ENCODE peak calls at places on chromosome 1, in six cellular contexts. L, G, E, J, Z and Q are unnamed samples.

GRCh38 chr1:159803946-159804695 is 2.0 kb downstream of the FCRL6 start:
- DNase-seq in Z (no peak), G (no peak), J (no peak), E (no peak), L (no peak), Q (no peak)

GRCh38 chr1:13732971-13733667 is 33.1 kb downstream of the PRDM2 start:
- DNase-seq in G (no peak), J (no peak), E (no peak), Z (no peak), L (no peak), Q (no peak)

GRCh38 chr1:107865627-107866026 is 99.4 kb downstream of the VAV3 start:
- DNase-seq in G (no peak), E (no peak), Z (no peak), L (no peak), J (no peak), Q (no peak)

GRCh38 chr1:246750752-246751151 is 26.5 kb downstream of the SCCPDH start:
- DNase-seq in J (no peak), Z (no peak), E (no peak), G (no peak), L (no peak), Q (no peak)

GRCh38 chr1:244427647-244428046 is 24.1 kb downstream of the ADSS2 start:
- DNase-seq in L (no peak), Z (no peak), E (no peak), J (no peak), G (no peak), Q (no peak)

GRCh38 chr1:63323866-63324778 is 1.8 kb downstream of the FOXD3 start:
- DNase-seq in J (peak), L (peak), Z (no peak), E (no peak), G (no peak), Q (no peak)

GRCh38 chr1:242240061-242240460 is 241.2 kb upstream of the MAP1LC3C start:
- DNase-seq in G (no peak), J (no peak), L (no peak), Z (no peak), E (no peak), Q (no peak)

GRCh38 chr1:172704003-172704402 is 45.1 kb downstream of the FASLG start:
- DNase-seq in G (no peak), L (no peak), Z (no peak), J (no peak), E (no peak), Q (no peak)

GRCh38 chr1:22263359-22263758 is 120.5 kb upstream of the WNT4 start:
- DNase-seq in G (no peak), E (no peak), Z (no peak), J (no peak), L (no peak), Q (no peak)

GRCh38 chr1:35278886-35279554 is 10.5 kb downstream of the ZMYM4 start:
- DNase-seq in E (no peak), J (no peak), L (no peak), G (no peak), Z (no peak), Q (no peak)

GRCh38 chr1:113429461-113430153 is 39.3 kb downstream of the MAGI3 start:
- DNase-seq in L (no peak), Z (no peak), E (no peak), G (no peak), J (no peak), Q (no peak)

GRCh38 chr1:14064649-14065442 is 364.9 kb downstream of the PRDM2 start:
- DNase-seq in J (no peak), L (no peak), G (no peak), E (no peak), Z (no peak), Q (no peak)

GRCh38 chr1:21304488-21304887 is 14.2 kb upstream of the ECE1 start:
- DNase-seq in E (no peak), Z (no peak), J (no peak), L (no peak), G (no peak), Q (no peak)

GRCh38 chr1:8061210-8061609 is 35.1 kb upstream of the ERRFI1 start:
- DNase-seq in Z (no peak), L (no peak), J (no peak), E (peak), G (peak), Q (no peak)

GRCh38 chr1:183234660-183235476 is 48.8 kb downstream of the LAMC2 start:
- DNase-seq in J (peak), L (peak), E (peak), G (peak), Z (no peak), Q (peak)

GRCh38 chr1:213689260-213689659 is 298.5 kb upstream of the PROX1 start:
- DNase-seq in L (no peak), Z (no peak), E (no peak), G (no peak), J (no peak), Q (no peak)

GRCh38 chr1:118122234-118123004 is 62.6 kb downstream of the SPAG17 start:
- DNase-seq in Z (no peak), L (no peak), E (no peak), G (no peak), J (no peak), Q (no peak)

GRCh38 chr1:240169188-240169587 is 77.5 kb downstream of the FMN2 start:
- DNase-seq in E (no peak), G (no peak), J (no peak), Z (no peak), L (no peak), Q (peak)

GRCh38 chr1:17167041-17167782 is 37.7 kb upstream of the PADI1 start:
- DNase-seq in E (no peak), L (no peak), Z (no peak), G (no peak), J (no peak), Q (no peak)

GRCh38 chr1:183778568-183779433 is 26.1 kb upstream of the RGL1 start:
- DNase-seq in L (no peak), E (no peak), G (no peak), Z (no peak), J (no peak), Q (no peak)

GRCh38 chr1:35726814-35727433 is 8.2 kb upstream of the C1orf216 start:
- DNase-seq in E (peak), G (peak), J (peak), L (peak), Z (no peak), Q (peak)

GRCh38 chr1:224219612-224220011 is 36.6 kb downstream of the DEGS1 start:
- DNase-seq in Z (no peak), E (no peak), G (no peak), J (no peak), L (no peak), Q (no peak)

GRCh38 chr1:238135708-238136107 is 245.0 kb upstream of the ZP4 start:
- DNase-seq in G (no peak), Z (no peak), E (no peak), L (no peak), J (no peak), Q (no peak)

GRCh38 chr1:24373710-24374109 is 39.9 kb downstream of the STPG1 start:
- DNase-seq in E (no peak), Z (no peak), J (no peak), L (no peak), G (no peak), Q (no peak)

GRCh38 chr1:39107891-39108290 is 81.7 kb downstream of the NDUFS5 start:
- DNase-seq in J (no peak), G (no peak), E (no peak), Z (no peak), L (no peak), Q (no peak)

GRCh38 chr1:50940291-50940690 is 19.8 kb downstream of the FAF1 start:
- DNase-seq in E (no peak), G (no peak), L (no peak), Z (no peak), J (no peak), Q (no peak)

DNA sequence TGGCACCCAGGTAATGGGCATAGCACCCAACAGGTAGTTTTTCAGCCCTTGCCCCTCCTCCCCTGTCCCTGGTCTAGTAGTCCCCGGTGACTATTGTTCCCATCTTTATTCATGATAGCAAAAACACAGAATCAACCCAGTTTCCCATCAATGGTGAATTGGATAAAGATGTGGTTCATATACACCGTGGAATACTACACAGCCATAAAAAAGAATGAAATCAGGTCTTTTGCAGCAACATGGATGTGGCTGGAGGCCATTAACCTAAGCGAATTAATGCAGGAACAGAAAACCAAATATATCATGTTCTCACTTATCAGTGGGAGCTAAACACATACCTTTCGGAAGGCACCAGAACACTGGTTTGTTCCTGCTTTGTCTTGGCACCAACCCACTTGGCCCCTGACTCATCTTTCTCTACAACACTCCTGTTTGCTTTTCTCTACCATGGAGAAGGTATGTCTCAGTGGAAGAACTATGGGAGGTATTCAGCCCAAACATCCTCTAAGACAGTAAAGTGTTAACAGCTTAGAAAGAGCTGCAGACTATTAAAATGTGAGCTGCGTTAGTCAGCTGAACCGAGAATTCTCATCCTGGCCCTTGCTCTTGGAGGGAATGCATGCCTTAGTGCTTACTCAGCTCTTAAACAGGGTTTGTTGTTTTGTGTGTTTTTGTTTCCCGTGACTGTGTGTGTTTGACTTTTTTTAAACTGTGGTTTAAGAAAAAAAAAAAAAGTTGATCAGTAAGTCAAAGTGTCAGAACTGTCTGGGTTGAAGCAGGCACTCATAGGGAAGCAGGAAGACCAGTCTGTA is 203.0 kb downstream of the TOMM20 start:
- DNase-seq in J (no peak), L (no peak), E (peak), G (peak), Z (peak), Q (no peak)
- TF ChIP-seq SP1 in J (no peak), L (no peak), E (no peak), G (peak), Z (no peak), Q (no peak)

GRCh38 chr1:147167361-147167760 is 4.9 kb downstream of the PRKAB2 start:
- DNase-seq in G (peak), E (peak), L (no peak), J (no peak), Z (no peak), Q (no peak)
- TF ChIP-seq SP1 in G (peak), E (no peak), L (no peak), J (no peak), Z (no peak), Q (no peak)

GRCh38 chr1:155455588-155456195 is 106.9 kb downstream of the ASH1L start:
- DNase-seq in Z (no peak), J (no peak), L (no peak), E (no peak), G (no peak), Q (no peak)

GRCh38 chr1:155453141-155453540 is 109.5 kb downstream of the ASH1L start:
- DNase-seq in J (no peak), E (no peak), L (no peak), G (no peak), Z (no peak), Q (no peak)

GRCh38 chr1:155454096-155454495 is 108.5 kb downstream of the ASH1L start:
- DNase-seq in G (no peak), Z (no peak), L (no peak), E (no peak), J (no peak), Q (no peak)

GRCh38 chr1:155451199-155451598 is 111.4 kb downstream of the ASH1L start:
- DNase-seq in E (no peak), L (no peak), G (no peak), J (no peak), Z (no peak), Q (no peak)
- TF ChIP-seq SP1 in E (no peak), L (no peak), G (no peak), J (no peak), Z (no peak), Q (no peak)

GRCh38 chr1:157363660-157364140 is 188.6 kb downstream of the FCRL5 start:
- DNase-seq in G (peak), Z (peak), J (peak), E (peak), L (peak), Q (peak)
- TF ChIP-seq SP1 in G (no peak), Z (no peak), J (no peak), E (no peak), L (no peak), Q (no peak)

DNA sequence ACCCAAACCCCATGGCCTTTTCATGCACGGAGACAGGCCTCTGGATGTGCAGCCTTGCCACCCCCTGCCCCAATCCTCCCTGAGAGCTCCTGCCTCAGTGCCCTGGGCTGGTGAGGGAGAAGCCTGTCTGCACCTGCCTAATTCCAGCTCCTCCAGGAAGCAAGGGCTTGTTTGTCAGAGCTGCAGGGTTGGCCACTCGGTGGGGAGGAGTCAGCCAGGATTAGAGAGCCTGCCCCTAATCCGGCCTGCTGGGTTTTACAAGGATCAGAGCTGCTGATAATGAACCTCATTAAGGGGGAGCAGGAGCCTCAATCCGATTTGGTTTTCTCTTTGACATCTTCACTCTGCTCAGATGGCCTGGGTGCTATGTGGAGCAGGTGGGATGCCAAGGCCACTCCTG is 31.9 kb upstream of the LHX4 start:
- DNase-seq in E (no peak), L (no peak), Z (no peak), G (no peak), J (no peak), Q (no peak)
- TF ChIP-seq SP1 in E (no peak), L (no peak), Z (no peak), G (no peak), J (no peak), Q (no peak)

GRCh38 chr1:94679336-94680007 is 137.9 kb upstream of the F3 start:
- DNase-seq in G (no peak), J (no peak), Z (no peak), L (no peak), E (no peak), Q (no peak)
- TF ChIP-seq SP1 in G (no peak), J (no peak), Z (no peak), L (no peak), E (no peak), Q (no peak)

GRCh38 chr1:210244746-210245367 is 12.3 kb downstream of the SERTAD4 start:
- DNase-seq in L (no peak), J (no peak), G (no peak), Z (no peak), E (no peak), Q (no peak)
- TF ChIP-seq SP1 in L (no peak), J (no peak), G (no peak), Z (no peak), E (no peak), Q (no peak)

DNA sequence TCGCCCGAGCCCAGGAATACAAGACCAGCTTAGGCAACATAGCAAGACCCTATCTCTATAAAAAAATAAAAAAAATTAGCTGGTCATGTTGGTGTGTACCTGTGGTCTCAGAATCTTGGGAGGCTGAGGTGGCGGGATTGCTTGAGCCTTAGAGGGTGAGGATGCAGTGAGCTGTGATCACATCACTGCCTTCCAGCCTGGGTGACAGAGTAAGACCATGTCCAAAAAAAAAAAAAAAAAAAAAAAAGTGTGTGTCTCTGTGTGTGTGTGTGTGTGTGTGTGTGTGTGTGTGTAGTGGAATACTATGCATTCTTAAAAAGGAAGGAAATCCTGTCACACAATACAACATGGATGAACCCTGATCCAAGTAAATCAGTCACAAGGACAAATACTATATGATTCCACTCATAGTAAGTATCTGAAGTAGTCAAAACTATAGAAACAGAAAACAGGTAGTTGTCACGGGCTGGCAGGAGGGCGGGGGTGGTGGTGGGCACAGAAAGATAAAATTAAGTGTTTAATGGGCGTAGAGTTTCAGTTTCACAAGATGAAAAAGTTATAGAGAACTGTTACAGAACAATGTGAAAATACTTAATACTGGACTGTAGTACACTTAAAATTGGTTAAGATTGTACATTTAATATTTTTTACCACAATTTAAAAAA is 47.8 kb downstream of the SELENOF start:
- DNase-seq in G (no peak), E (no peak), L (no peak), Z (peak), J (no peak), Q (no peak)
- TF ChIP-seq SP1 in G (no peak), E (no peak), L (no peak), Z (no peak), J (no peak), Q (no peak)

DNA sequence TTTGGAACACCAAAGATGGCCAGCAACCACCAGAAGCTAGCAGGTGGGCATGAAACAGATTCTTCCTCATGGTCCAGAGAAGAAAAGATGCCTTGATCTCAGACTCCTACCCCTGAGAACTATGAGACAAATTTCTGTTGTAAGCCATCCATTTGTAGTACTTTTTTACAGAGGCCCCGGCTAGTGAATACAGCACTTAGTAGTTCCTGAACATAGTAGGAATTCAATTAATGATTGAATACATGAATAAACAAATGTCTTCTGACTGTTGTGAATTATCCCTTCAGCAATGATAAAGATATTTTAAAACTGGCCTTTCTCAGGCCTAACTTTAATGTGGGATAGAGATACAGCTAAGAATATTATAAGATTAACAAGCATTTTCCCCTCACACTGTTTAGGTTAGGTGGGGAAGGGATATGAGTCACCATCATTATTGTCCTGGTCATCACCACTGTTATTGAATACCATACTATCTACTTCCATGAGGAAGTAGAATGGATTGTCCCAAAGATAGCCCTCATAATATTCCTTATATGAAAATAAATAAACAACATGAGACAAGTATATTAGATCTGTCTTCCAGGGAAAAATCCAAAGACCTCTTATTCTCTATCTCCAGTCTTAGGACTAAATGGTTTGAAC is 51.4 kb downstream of the ADCY10 start:
- DNase-seq in G (no peak), E (no peak), Z (no peak), L (no peak), J (no peak), Q (no peak)
- TF ChIP-seq SP1 in G (no peak), E (no peak), Z (no peak), L (no peak), J (no peak), Q (no peak)